ENCODE peak calls at places on chromosomes 12 and 14, in four cellular contexts. K, H, O and N are unnamed samples.

GRCh38 chr14:59727073-59727661 is 143.4 kb downstream of the RTN1 start:
- DNase-seq in K (no peak), H (no peak), O (no peak), N (no peak)

GRCh38 chr14:101017806-101018560 is 114.5 kb upstream of the RTL1 start:
- DNase-seq in K (peak), H (no peak), O (no peak), N (no peak)

GRCh38 chr12:85951823-85952222 is 77.7 kb downstream of the NTS start:
- DNase-seq in K (no peak), H (no peak), O (no peak), N (no peak)

GRCh38 chr14:28294834-28295440 is 471.6 kb upstream of the FOXG1 start:
- DNase-seq in K (no peak), H (no peak), O (peak), N (no peak)

GRCh38 chr12:124157416-124157815 is 137.5 kb upstream of the RFLNA start:
- DNase-seq in K (no peak), H (no peak), O (no peak), N (no peak)

GRCh38 chr14:21039585-21040369 is 2.4 kb upstream of the RNASE7 start:
- DNase-seq in K (peak), H (no peak), O (peak), N (peak)

GRCh38 chr14:31110872-31111271 is 84.7 kb upstream of the STRN3 start:
- DNase-seq in K (no peak), H (no peak), O (no peak), N (no peak)

GRCh38 chr14:59028476-59029202 is 159.8 kb upstream of the DAAM1 start:
- DNase-seq in K (no peak), H (peak), O (peak), N (peak)

GRCh38 chr12:42299392-42300308 is 26.2 kb downstream of the ZCRB1 start:
- DNase-seq in K (no peak), H (no peak), O (no peak), N (no peak)

GRCh38 chr12:6943387-6943718 is 263 bp upstream of the RNU7-1 start:
- DNase-seq in K (peak), H (peak), O (peak), N (peak)

GRCh38 chr12:66035289-66035961 is 95.1 kb downstream of the LLPH start:
- DNase-seq in K (no peak), H (no peak), O (peak), N (peak)

GRCh38 chr14:73685328-73685727 is 28.9 kb downstream of the PNMA1 start:
- DNase-seq in K (no peak), H (no peak), O (no peak), N (no peak)

GRCh38 chr14:75399819-75400678 is 27.8 kb upstream of the JDP2 start:
- DNase-seq in K (no peak), H (no peak), O (no peak), N (no peak)

GRCh38 chr14:49545716-49546115 is 40.5 kb downstream of the RPS29 start:
- DNase-seq in K (no peak), H (no peak), O (no peak), N (no peak)

GRCh38 chr12:74021937-74022336 is 515.7 kb upstream of the ATXN7L3B start:
- DNase-seq in K (no peak), H (no peak), O (peak), N (peak)

GRCh38 chr12:96985515-96986362 is 78.7 kb downstream of the NEDD1 start:
- DNase-seq in K (peak), H (no peak), O (peak), N (no peak)

GRCh38 chr14:31834616-31835015 is 242.5 kb upstream of the ARHGAP5 start:
- DNase-seq in K (no peak), H (no peak), O (no peak), N (no peak)

GRCh38 chr12:3041558-3042164 is 35.5 kb upstream of the TSPAN9 start:
- DNase-seq in K (no peak), H (no peak), O (peak), N (peak)

GRCh38 chr14:99476864-99477263 is 3.8 kb downstream of the SETD3 start:
- DNase-seq in K (no peak), H (no peak), O (no peak), N (no peak)

GRCh38 chr12:81543621-81544139 is 215.5 kb downstream of the PPFIA2 start:
- DNase-seq in K (no peak), H (no peak), O (no peak), N (no peak)

GRCh38 chr14:92940543-92940942 is 17.6 kb downstream of the CHGA start:
- DNase-seq in K (no peak), H (no peak), O (no peak), N (no peak)

GRCh38 chr12:52632656-52633055 is 14.3 kb upstream of the KRT73 start:
- DNase-seq in K (no peak), H (no peak), O (no peak), N (no peak)

GRCh38 chr14:99698236-99698635 is 14.1 kb downstream of the CYP46A1 start:
- DNase-seq in K (peak), H (no peak), O (no peak), N (no peak)

DNA sequence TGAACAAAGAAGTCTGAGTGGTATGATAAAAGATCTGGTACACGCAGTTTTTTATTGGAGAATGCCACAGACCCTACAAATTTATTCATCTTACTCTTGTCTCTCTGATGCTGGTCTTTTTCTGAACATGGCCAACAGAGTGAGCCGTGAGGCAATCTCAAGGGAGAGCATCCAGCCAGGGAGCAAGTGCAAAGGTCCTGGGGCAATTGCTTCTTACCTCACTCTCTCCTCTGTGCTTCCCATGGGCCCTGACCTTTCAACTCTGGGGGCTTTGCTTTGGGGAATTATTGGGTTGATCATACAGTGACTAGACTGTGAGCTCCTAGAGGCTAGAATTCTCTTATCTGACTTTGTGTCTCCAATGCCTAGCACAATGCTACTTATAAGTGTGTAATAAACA is 171.7 kb downstream of the MYRFL start:
- DNase-seq in K (no peak), H (no peak), O (no peak), N (no peak)
- H3K4me3 ChIP-seq in K (no peak), H (no peak), O (no peak), N (no peak)

GRCh38 chr12:62512901-62513300 is 46.3 kb downstream of the MON2 start:
- DNase-seq in K (no peak), H (no peak), O (no peak), N (peak)
- H3K4me3 ChIP-seq in K (no peak), H (no peak), O (no peak), N (no peak)

GRCh38 chr12:50219544-50219943 is 52.4 kb upstream of the CERS5 start:
- DNase-seq in K (no peak), H (no peak), O (no peak), N (no peak)
- H3K4me3 ChIP-seq in K (no peak), H (peak), O (no peak), N (no peak)

GRCh38 chr12:53997324-53998173 is 2.4 kb upstream of the HOXC9 start:
- DNase-seq in K (no peak), H (no peak), O (no peak), N (no peak)

GRCh38 chr12:53999596-54000104 is 311 bp upstream of the HOXC9 start:
- DNase-seq in K (no peak), H (no peak), O (no peak), N (no peak)

GRCh38 chr12:53996886-53997217 is 3.1 kb upstream of the HOXC9 start:
- DNase-seq in K (no peak), H (no peak), O (no peak), N (no peak)

GRCh38 chr12:53998900-53999236 is 1.1 kb upstream of the HOXC9 start:
- DNase-seq in K (no peak), H (no peak), O (no peak), N (no peak)

DNA sequence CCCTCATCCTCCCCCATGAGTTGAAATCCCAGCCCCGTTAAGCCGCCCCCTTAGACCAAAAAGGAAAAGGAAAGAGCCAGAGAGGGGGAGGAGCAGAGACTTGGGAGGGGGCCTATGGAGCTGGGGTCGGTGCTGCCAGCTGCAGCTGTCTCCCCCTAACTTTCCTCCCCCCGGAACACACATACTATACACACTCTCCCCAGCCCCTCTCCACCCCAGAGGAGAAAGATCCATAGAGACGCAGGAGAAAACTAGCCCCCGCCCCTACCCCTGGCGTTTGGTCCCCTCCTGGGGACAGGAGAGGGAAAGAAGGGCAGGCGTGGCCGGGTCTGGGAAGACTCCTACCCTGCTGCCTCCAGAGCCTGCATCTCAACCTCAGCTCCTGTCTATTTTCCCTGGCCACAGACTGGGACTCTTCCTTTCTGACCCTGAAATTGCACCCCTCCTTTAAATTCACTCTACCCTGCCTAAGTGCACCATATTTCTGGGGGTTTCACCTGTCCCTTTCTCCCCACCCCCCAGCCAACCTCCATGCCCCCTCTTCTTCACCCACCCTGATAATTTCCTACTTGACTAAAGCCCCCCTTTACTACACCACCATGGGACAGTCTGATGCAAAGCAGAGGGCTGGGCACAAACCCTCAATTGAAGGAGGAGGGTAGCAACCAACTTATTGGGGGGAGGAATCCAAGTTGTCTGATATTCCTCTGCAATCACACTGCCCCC is 1.6 kb upstream of the HOXC9 start:
- DNase-seq in K (no peak), H (no peak), O (no peak), N (no peak)
- H3K4me3 ChIP-seq in K (no peak), H (no peak), O (no peak), N (no peak)

DNA sequence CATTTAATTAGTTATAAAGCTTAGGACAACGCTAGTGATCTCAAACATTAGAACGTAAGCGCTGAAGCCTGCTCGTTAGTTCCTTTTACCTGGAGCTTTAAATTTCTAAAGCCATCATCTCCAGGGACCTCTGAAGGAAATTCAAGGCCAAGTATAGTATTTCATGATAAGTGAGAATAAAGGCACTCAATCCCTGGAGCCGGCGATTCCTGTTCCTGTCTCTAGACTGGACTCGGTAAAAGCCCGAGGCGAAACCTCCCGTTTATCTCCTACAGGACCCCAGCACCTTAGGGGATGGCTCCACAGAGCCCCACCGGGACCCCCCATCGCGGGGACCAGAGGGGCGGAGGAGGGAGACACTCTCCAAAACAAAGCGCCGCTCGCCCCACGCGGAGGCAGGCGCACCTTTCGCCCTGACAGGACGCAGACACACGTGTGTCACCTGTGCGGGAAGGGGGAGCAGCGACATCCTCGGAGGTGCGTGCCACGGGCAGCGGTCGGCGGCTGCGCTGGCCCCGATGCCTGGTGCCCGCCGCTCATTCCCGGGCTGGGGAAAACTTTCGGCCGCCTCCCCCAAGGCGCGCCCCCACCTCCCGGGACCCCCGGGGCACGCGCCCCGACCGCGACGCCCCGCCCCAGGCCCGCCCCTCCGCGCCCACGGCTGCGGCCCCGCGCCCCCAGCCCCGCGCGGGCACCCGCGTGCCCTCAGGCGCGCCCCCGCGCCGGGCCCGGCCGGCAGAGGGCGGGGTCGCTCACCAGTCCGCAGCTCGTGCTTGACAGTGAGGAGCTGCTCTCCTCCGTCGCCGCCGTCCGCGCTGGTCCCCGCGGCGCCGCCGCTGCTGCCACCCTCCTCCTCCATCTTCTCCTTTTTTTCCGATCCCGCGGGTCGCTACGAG is 617 bp downstream of the RPS6KA5 start:
- DNase-seq in K (peak), H (no peak), O (peak), N (peak)
- H3K4me3 ChIP-seq in K (peak), H (peak), O (peak), N (peak)

GRCh38 chr12:106773286-106773685 is 1.2 kb upstream of the RIC8B start:
- DNase-seq in K (no peak), H (no peak), O (no peak), N (no peak)
- H3K4me3 ChIP-seq in K (no peak), H (peak), O (peak), N (peak)

GRCh38 chr14:71754422-71755095 is 177.7 kb upstream of the RGS6 start:
- DNase-seq in K (no peak), H (no peak), O (no peak), N (no peak)

GRCh38 chr14:71751264-71751663 is 181.0 kb upstream of the RGS6 start:
- DNase-seq in K (no peak), H (no peak), O (no peak), N (no peak)

GRCh38 chr14:71753976-71754375 is 178.3 kb upstream of the RGS6 start:
- DNase-seq in K (no peak), H (no peak), O (no peak), N (no peak)

GRCh38 chr14:71752111-71752738 is 180.0 kb upstream of the RGS6 start:
- DNase-seq in K (no peak), H (no peak), O (no peak), N (no peak)

DNA sequence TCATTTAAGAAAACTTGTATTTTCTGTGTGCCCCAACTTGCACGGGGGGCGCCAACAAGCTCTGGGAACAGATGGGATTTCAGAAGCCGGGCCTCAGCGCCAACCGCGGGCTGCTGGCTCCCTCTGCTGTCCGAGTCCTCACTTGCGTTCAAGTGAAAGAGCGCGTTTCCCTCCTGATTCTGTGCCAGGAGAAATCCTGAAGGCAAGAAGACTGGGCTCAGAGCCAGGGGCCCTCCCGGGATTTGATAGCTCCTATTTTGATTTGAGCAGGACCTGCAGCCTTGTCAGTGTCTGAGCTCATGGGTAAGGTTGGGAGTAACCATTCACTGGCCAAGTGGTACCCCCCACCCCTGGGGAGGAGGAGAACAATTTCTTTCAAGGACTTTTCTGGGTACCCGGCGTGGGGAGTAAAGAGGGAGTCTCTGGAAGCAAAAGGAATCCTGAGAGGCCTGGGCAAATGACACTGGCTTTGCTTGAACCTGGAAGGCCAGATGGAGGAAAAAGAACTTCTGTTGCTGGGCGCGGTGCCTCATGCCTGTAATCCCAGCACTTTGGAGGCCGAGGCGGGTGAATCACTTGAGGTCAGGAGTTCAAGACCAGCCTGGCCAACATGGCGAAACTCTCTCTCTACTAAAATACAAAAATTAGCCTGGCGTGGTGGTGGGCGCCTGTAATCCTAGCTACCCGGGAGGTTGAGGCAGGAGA is 179.0 kb upstream of the RGS6 start:
- DNase-seq in K (peak), H (no peak), O (peak), N (peak)
- H3K4me3 ChIP-seq in K (no peak), H (no peak), O (no peak), N (no peak)

GRCh38 chr12:61554268-61555008 is 705.8 kb upstream of the USP15 start:
- DNase-seq in K (no peak), H (no peak), O (no peak), N (no peak)
- H3K4me3 ChIP-seq in K (no peak), H (no peak), O (no peak), N (no peak)